ENCODE peak calls at places on chromosomes 13 and 19, in five cellular contexts. I, W, J, V and U are unnamed samples.

GRCh38 chr19:41316306-41316920 is 6.4 kb downstream of the CCDC97 start:
- DNase-seq in J (no peak), I (no peak), W (no peak), V (no peak), U (no peak)

GRCh38 chr19:36837525-36837901 is 674 bp downstream of the ZNF790 start:
- DNase-seq in I (no peak), W (no peak), J (no peak), V (peak), U (no peak)

GRCh38 chr13:49627831-49628652 is at the start of gene ARL11:
- DNase-seq in J (no peak), W (peak), V (peak), I (peak), U (no peak)

GRCh38 chr13:45196622-45197021 is 4.2 kb downstream of the KCTD4 start:
- DNase-seq in W (no peak), J (no peak), V (no peak), I (no peak), U (no peak)

GRCh38 chr19:2321565-2322283 is 6.7 kb downstream of the LSM7 start:
- DNase-seq in W (no peak), I (no peak), V (no peak), J (no peak), U (no peak)

GRCh38 chr19:32223106-32223505 is 122.3 kb upstream of the ZNF507 start:
- DNase-seq in W (no peak), I (no peak), V (no peak), J (no peak), U (no peak)

GRCh38 chr19:55474269-55475265 is 1.9 kb upstream of the ZNF628 start:
- DNase-seq in W (no peak), J (peak), V (no peak), I (no peak), U (peak)

GRCh38 chr13:59770451-59770850 is 393.3 kb downstream of the DIAPH3 start:
- DNase-seq in J (no peak), W (no peak), I (no peak), V (no peak), U (no peak)

GRCh38 chr13:63481334-63481733 is 2065.7 kb upstream of the PCDH20 start:
- DNase-seq in V (no peak), I (no peak), J (peak), W (no peak), U (peak)

GRCh38 chr13:59963827-59964226 is 199.9 kb downstream of the DIAPH3 start:
- DNase-seq in V (no peak), J (no peak), W (no peak), I (no peak), U (no peak)

GRCh38 chr13:43227721-43228120 is 204.3 kb downstream of the DNAJC15 start:
- DNase-seq in I (no peak), J (no peak), V (no peak), W (no peak), U (no peak)

GRCh38 chr19:19185853-19186728 is 5.9 kb downstream of the BORCS8 start:
- DNase-seq in J (no peak), W (no peak), I (no peak), V (no peak), U (no peak)

GRCh38 chr19:32471095-32471494 is 65.5 kb downstream of the DPY19L3 start:
- DNase-seq in W (no peak), J (no peak), V (no peak), I (peak), U (no peak)

GRCh38 chr13:76890036-76890435 is 3.8 kb upstream of the KCTD12 start:
- DNase-seq in V (no peak), J (no peak), W (no peak), I (no peak), U (no peak)

GRCh38 chr19:58134244-58134643 is 16.3 kb downstream of the ZNF329 start:
- DNase-seq in W (no peak), V (no peak), J (no peak), I (no peak), U (no peak)

GRCh38 chr19:4710281-4710600 is 13.4 kb downstream of the DPP9 start:
- DNase-seq in I (no peak), J (no peak), V (no peak), W (no peak), U (no peak)

GRCh38 chr19:45507864-45508680 is 793 bp downstream of the VASP start:
- DNase-seq in I (peak), J (no peak), V (no peak), W (no peak), U (no peak)

GRCh38 chr19:13621413-13621812 is 115.1 kb upstream of the CACNA1A start:
- DNase-seq in V (no peak), J (peak), I (no peak), W (no peak), U (peak)

GRCh38 chr13:70087247-70087646 is 20.4 kb upstream of the ATXN8OS start:
- DNase-seq in W (no peak), J (no peak), I (no peak), V (no peak), U (no peak)

GRCh38 chr19:45103625-45104319 is 10.8 kb downstream of the PPP1R37 start:
- DNase-seq in W (no peak), I (peak), J (no peak), V (no peak), U (peak)

GRCh38 chr13:78595458-78595818 is 7.9 kb downstream of the POU4F1 start:
- DNase-seq in W (no peak), V (no peak), I (no peak), J (no peak), U (no peak)

GRCh38 chr19:27906081-27906480 is 1306.9 kb downstream of the UQCRFS1 start:
- DNase-seq in I (no peak), J (no peak), V (no peak), W (no peak), U (no peak)

GRCh38 chr13:51020600-51020999 is 90.5 kb downstream of the C13orf42 start:
- DNase-seq in J (no peak), V (no peak), I (no peak), W (no peak), U (no peak)

GRCh38 chr13:70623260-70623659 is 515.0 kb upstream of the KLHL1 start:
- DNase-seq in I (no peak), V (no peak), J (no peak), W (no peak), U (no peak)

GRCh38 chr19:42178791-42179500 is 38.5 kb downstream of the DEDD2 start:
- DNase-seq in V (no peak), W (no peak), I (no peak), J (no peak), U (no peak)

GRCh38 chr19:1948676-1949075 is 7.7 kb downstream of the CSNK1G2 start:
- DNase-seq in I (no peak), V (no peak), J (no peak), W (no peak), U (no peak)

GRCh38 chr13:42626461-42626860 is 52.5 kb downstream of the TNFSF11 start:
- DNase-seq in J (no peak), W (no peak), I (no peak), V (no peak), U (no peak)

GRCh38 chr13:110471833-110472162 is 89.7 kb downstream of the RAB20 start:
- DNase-seq in J (no peak), V (peak), I (peak), W (peak), U (no peak)

GRCh38 chr19:50333737-50334617 is 4.8 kb upstream of the KCNC3 start:
- DNase-seq in V (peak), I (peak), W (no peak), J (peak), U (no peak)

GRCh38 chr19:46295401-46296308 is 1.2 kb upstream of the HIF3A start:
- DNase-seq in V (peak), W (no peak), J (no peak), I (no peak), U (no peak)

GRCh38 chr19:41330946-41331678 is 21.1 kb downstream of the CCDC97 start:
- DNase-seq in W (no peak), V (no peak), J (no peak), I (no peak), U (no peak)

GRCh38 chr19:19155495-19156219 is 14.4 kb downstream of the MEF2B start:
- DNase-seq in I (no peak), W (peak), J (no peak), V (no peak), U (no peak)

GRCh38 chr13:79918620-79919019 is 422.3 kb downstream of the SPRY2 start:
- DNase-seq in V (no peak), W (no peak), J (no peak), I (no peak), U (no peak)

GRCh38 chr19:35153701-35154534 is 617 bp upstream of the FXYD5 start:
- DNase-seq in V (no peak), W (no peak), J (no peak), I (no peak), U (no peak)

GRCh38 chr19:35149463-35149862 is 5.1 kb upstream of the FXYD5 start:
- DNase-seq in I (no peak), V (no peak), W (no peak), J (no peak), U (no peak)

GRCh38 chr19:35150445-35150844 is 4.1 kb upstream of the FXYD5 start:
- DNase-seq in I (no peak), V (no peak), J (no peak), W (no peak), U (no peak)

GRCh38 chr19:35154535-35155406 is at the start of gene FXYD5:
- DNase-seq in W (no peak), I (peak), J (no peak), V (peak), U (no peak)

GRCh38 chr19:35151273-35152065 is 3.1 kb upstream of the FXYD5 start:
- DNase-seq in I (no peak), W (no peak), V (no peak), J (no peak), U (no peak)
- TF ChIP-seq CTCF in I (no peak), W (no peak), V (no peak), J (no peak), U (no peak)

DNA sequence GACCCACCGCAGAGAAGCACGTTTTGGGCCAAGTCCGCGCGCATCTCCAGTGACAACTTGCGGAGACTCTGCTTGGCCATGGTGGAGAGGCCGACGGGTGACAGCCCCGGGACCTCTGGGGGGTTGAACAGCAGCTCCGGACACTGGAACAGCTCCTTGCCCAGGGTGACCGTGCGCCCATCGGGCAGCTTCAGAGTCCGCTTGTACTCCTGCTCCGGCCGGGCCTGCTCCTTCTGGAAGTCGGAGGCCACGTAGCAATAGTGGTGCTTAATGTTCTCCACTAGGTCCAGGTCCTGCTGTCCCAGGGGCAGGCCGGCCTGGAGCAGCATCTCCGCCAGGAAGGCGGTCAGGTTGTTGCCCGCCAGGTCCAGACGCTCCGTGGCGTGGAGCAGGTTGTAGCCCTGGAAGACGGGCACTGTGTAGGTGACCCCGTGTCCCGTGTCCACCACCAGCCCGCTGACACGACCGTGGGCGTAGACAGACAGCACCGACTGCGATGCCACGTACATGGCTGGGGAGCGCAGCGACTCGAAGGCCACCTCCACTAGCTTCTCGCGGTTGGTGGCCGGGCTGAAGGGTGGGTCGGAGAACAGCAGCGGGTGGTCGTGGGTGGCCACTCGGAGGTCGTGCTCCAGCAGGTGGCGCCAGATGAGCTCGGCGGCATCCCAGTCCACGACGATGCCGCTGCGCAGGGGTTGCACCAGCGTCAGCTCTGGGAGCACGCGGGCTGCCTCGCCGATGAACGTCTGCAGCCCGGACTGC is 743 bp downstream of the ACTL9 start:
- DNase-seq in V (no peak), W (no peak), I (no peak), J (no peak), U (no peak)
- TF ChIP-seq CTCF in V (no peak), W (no peak), I (no peak), J (no peak), U (no peak)

GRCh38 chr19:39845621-39846175 is 481 bp downstream of the FBL start:
- DNase-seq in I (no peak), J (no peak), V (no peak), W (no peak), U (no peak)
- TF ChIP-seq CTCF in I (peak), J (peak), V (no peak), W (no peak), U (peak)

GRCh38 chr13:48504606-48505369 is 28.1 kb downstream of the RCBTB2 start:
- DNase-seq in V (no peak), I (no peak), J (no peak), W (no peak), U (no peak)
- TF ChIP-seq CTCF in V (no peak), I (no peak), J (no peak), W (no peak), U (no peak)

DNA sequence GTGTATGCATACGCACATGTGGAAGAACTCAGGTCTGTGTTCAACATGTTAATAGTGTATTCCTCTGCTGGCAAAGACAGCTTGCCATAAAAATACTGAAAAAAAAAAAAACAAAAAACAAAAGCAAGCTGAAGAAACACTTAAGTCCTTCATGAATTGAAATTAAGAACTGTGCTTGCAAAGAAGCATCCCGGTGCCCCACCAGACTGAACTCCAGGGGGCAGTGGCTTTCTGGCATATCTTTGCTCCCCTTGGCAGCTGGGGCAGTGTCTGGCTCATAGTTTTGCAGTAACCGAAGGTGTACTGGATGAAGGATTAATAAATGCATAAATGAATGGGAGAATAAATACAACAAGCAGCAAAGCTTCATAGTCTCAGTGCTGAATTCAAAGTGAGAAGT is 187.6 kb downstream of the LHFPL6 start:
- DNase-seq in W (no peak), J (no peak), V (no peak), I (peak), U (peak)
- TF ChIP-seq CTCF in W (peak), J (peak), V (peak), I (peak), U (peak)

GRCh38 chr13:23323946-23324709 is 109.4 kb downstream of the SACS start:
- DNase-seq in W (no peak), I (no peak), V (no peak), J (no peak), U (no peak)
- TF ChIP-seq CTCF in W (no peak), I (no peak), V (no peak), J (no peak), U (no peak)